ENCODE peak calls at places on chromosomes 6 and 20, in seven cellular contexts. X, K, Y, N, J, V and Q are unnamed samples.

GRCh38 chr6:137487181-137487910 is 6.8 kb downstream of the OLIG3 start:
- DNase-seq in X (no peak), K (no peak), Y (peak; percentile 89), N (no peak), J (no peak), V (no peak), Q (no peak)

GRCh38 chr6:164107297-164107995 is 692.9 kb downstream of the QKI start:
- DNase-seq in X (no peak), K (no peak), Y (no peak), N (no peak), J (peak; percentile 70), V (no peak), Q (no peak)

GRCh38 chr6:16126056-16126455 is 2.8 kb upstream of the MYLIP start:
- DNase-seq in X (no peak), K (no peak), Y (no peak), N (no peak), J (no peak), V (no peak), Q (no peak)

GRCh38 chr6:163249651-163250101 is 164.8 kb upstream of the QKI start:
- DNase-seq in X (no peak), K (peak; percentile 79), Y (peak; percentile 80), N (no peak), J (no peak), V (no peak), Q (no peak)

GRCh38 chr6:11076540-11076939 is 17.1 kb upstream of the SMIM13 start:
- DNase-seq in X (no peak), K (no peak), Y (no peak), N (no peak), J (no peak), V (no peak), Q (no peak)

GRCh38 chr20:53926428-53927028 is 143.9 kb downstream of the BCAS1 start:
- DNase-seq in X (no peak), K (peak; percentile 83), Y (no peak), N (no peak), J (no peak), V (peak; percentile 98), Q (no peak)

GRCh38 chr20:20366896-20367680 is 816 bp upstream of the INSM1 start:
- DNase-seq in X (no peak), K (no peak), Y (no peak), N (no peak), J (no peak), V (no peak), Q (peak; percentile 47)

GRCh38 chr20:36950432-36951197 is 893 bp downstream of the SAMHD1 start:
- DNase-seq in X (peak; percentile 30), K (no peak), Y (no peak), N (peak; percentile 24), J (no peak), V (peak; percentile 49), Q (peak; percentile 14)

GRCh38 chr6:166330612-166331011 is 11.7 kb downstream of the SFT2D1 start:
- DNase-seq in X (no peak), K (no peak), Y (no peak), N (no peak), J (peak; percentile 68), V (peak; percentile 43), Q (peak; percentile 36)

GRCh38 chr6:106870824-106871300 is 103.7 kb downstream of the CD24 start:
- DNase-seq in X (no peak), K (no peak), Y (no peak), N (no peak), J (no peak), V (peak; percentile 7), Q (no peak)

GRCh38 chr6:132052096-132052495 is 100.9 kb upstream of the CCN2 start:
- DNase-seq in X (no peak), K (no peak), Y (no peak), N (no peak), J (no peak), V (peak; percentile 44), Q (no peak)

GRCh38 chr20:33709905-33710541 is 10.1 kb downstream of the PXMP4 start:
- DNase-seq in X (no peak), K (no peak), Y (no peak), N (no peak), J (no peak), V (no peak), Q (no peak)

GRCh38 chr6:44250718-44251123 is 3.8 kb downstream of the HSP90AB1 start:
- DNase-seq in X (no peak), K (no peak), Y (no peak), N (no peak), J (no peak), V (no peak), Q (no peak)

GRCh38 chr6:9851541-9852380 is 563.1 kb downstream of the TFAP2A start:
- DNase-seq in X (no peak), K (no peak), Y (no peak), N (no peak), J (no peak), V (no peak), Q (no peak)

GRCh38 chr6:116373940-116374339 is 3.2 kb downstream of the DSE start:
- DNase-seq in X (no peak), K (no peak), Y (no peak), N (no peak), J (no peak), V (no peak), Q (no peak)
- TF ChIP-seq CTCF in X (no peak), K (no peak), Y (no peak), N (no peak), J (no peak), V (no peak), Q (no peak)

GRCh38 chr6:20915626-20916025 is 381.4 kb downstream of the CDKAL1 start:
- DNase-seq in X (no peak), K (no peak), Y (no peak), N (no peak), J (no peak), V (no peak), Q (no peak)
- TF ChIP-seq CTCF in X (no peak), K (no peak), Y (no peak), N (no peak), J (no peak), V (no peak), Q (no peak)

DNA sequence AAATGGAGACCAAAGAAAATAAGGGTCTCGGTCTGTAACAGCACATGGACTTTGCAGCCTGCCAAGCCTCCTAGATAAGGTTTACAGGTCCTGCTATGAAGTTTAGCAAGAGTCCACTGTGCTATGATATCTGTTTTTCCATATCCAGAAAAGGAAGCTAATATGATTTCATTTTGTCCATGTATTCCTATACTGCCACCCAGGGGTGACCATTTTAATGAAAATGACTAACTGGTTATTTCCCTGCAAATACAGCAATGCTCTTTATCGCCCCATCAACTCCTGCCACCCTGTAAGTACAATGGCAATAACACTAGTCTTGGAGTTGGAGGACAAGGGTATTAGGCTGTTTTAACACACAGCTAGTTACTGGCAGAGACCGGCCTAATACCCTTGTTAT is 115.2 kb upstream of the GLP1R start:
- DNase-seq in X (no peak), K (no peak), Y (no peak), N (no peak), J (no peak), V (peak; percentile 9), Q (no peak)
- TF ChIP-seq CTCF in X (peak; percentile 45), K (peak; percentile 30), Y (no peak), N (no peak), J (no peak), V (peak; percentile 13), Q (peak; percentile 50)

GRCh38 chr20:56979125-56979524 is 287.3 kb downstream of the BMP7 start:
- DNase-seq in X (no peak), K (no peak), Y (no peak), N (no peak), J (no peak), V (no peak), Q (no peak)
- TF ChIP-seq CTCF in X (no peak), K (no peak), Y (no peak), N (no peak), J (no peak), V (no peak), Q (no peak)

DNA sequence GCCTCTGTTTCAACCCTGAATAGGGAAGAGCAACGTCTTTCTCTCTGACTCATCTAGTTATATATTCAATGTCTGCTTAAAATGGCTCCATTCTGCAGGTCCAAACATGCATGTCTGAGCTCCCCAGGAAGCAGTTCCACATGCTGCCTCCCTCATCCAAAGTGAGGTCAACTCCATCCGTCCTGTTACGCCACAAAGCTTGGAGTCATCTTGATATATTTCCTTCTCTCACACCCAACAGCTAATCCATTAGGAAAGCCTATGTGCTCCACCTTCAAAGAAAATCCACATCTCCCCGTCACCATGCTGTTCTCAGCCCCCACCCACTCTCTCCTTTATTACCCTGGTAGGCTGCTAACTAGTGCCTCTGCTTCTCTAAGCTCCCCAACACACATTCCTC is 130.2 kb upstream of the SYNDIG1 start:
- DNase-seq in X (no peak), K (no peak), Y (no peak), N (no peak), J (no peak), V (no peak), Q (no peak)
- TF ChIP-seq CTCF in X (no peak), K (no peak), Y (no peak), N (no peak), J (no peak), V (no peak), Q (no peak)

GRCh38 chr20:62895539-62895938 is 30.8 kb downstream of the DIDO1 start:
- DNase-seq in X (no peak), K (no peak), Y (no peak), N (no peak), J (no peak), V (no peak), Q (no peak)

GRCh38 chr20:62892348-62893304 is 31.0 kb upstream of the TCFL5 start:
- DNase-seq in X (no peak), K (no peak), Y (no peak), N (no peak), J (no peak), V (no peak), Q (no peak)

GRCh38 chr20:62891111-62891510 is 29.5 kb upstream of the TCFL5 start:
- DNase-seq in X (no peak), K (no peak), Y (no peak), N (peak; percentile 27), J (no peak), V (no peak), Q (no peak)

GRCh38 chr20:62894261-62894660 is 32.0 kb downstream of the DIDO1 start:
- DNase-seq in X (no peak), K (no peak), Y (no peak), N (no peak), J (no peak), V (no peak), Q (no peak)

GRCh38 chr20:62893700-62894099 is 32.1 kb upstream of the TCFL5 start:
- DNase-seq in X (no peak), K (no peak), Y (no peak), N (no peak), J (no peak), V (no peak), Q (no peak)
- TF ChIP-seq CTCF in X (no peak), K (no peak), Y (no peak), N (no peak), J (no peak), V (peak; percentile 7), Q (no peak)